ENCODE peak calls at places on chromosomes 3 and 15, in six cellular contexts. C, M, O, S, Q and J are unnamed samples.

GRCh38 chr3:33749546-33750215 is 31.6 kb upstream of the CLASP2 start:
- DNase-seq in C (no peak), M (no peak), O (no peak), S (no peak), Q (no peak), J (no peak)

GRCh38 chr3:128095222-128095703 is 28.3 kb downstream of the RUVBL1 start:
- DNase-seq in C (peak), M (peak), O (peak), S (no peak), Q (peak), J (peak)

GRCh38 chr15:73239564-73240208 is 129.1 kb downstream of the HCN4 start:
- DNase-seq in C (no peak), M (no peak), O (no peak), S (no peak), Q (no peak), J (no peak)

GRCh38 chr15:100060276-100060926 is 281.4 kb downstream of the ADAMTS17 start:
- DNase-seq in C (no peak), M (no peak), O (no peak), S (no peak), Q (no peak), J (peak)

GRCh38 chr15:34890424-34890823 is 79.1 kb downstream of the AQR start:
- DNase-seq in C (no peak), M (no peak), O (peak), S (no peak), Q (no peak), J (no peak)

GRCh38 chr3:27596334-27596841 is 112.2 kb upstream of the SLC4A7 start:
- DNase-seq in C (no peak), M (no peak), O (peak), S (no peak), Q (no peak), J (peak)

GRCh38 chr15:88804257-88804656 is 1.0 kb downstream of the ACAN start:
- DNase-seq in C (no peak), M (no peak), O (no peak), S (no peak), Q (no peak), J (no peak)

GRCh38 chr3:132854856-132855535 is 132.8 kb upstream of the NPHP3 start:
- DNase-seq in C (no peak), M (no peak), O (no peak), S (no peak), Q (no peak), J (no peak)

GRCh38 chr15:50687302-50687902 is 805 bp upstream of the TRPM7 start:
- DNase-seq in C (no peak), M (no peak), O (no peak), S (no peak), Q (no peak), J (peak)

GRCh38 chr15:98076021-98076816 is 115.7 kb downstream of the ARRDC4 start:
- DNase-seq in C (peak), M (no peak), O (peak), S (no peak), Q (no peak), J (peak)

GRCh38 chr3:178275793-178276192 is 260.4 kb upstream of the KCNMB2 start:
- DNase-seq in C (no peak), M (no peak), O (no peak), S (no peak), Q (no peak), J (no peak)

GRCh38 chr15:48536681-48537091 is 108.8 kb downstream of the FBN1 start:
- DNase-seq in C (no peak), M (no peak), O (no peak), S (no peak), Q (no peak), J (peak)

GRCh38 chr3:129344540-129345220 is 66.0 kb downstream of the HMCES start:
- DNase-seq in C (no peak), M (no peak), O (no peak), S (no peak), Q (no peak), J (peak)

GRCh38 chr3:184620101-184620798 is 58.7 kb downstream of the EPHB3 start:
- DNase-seq in C (no peak), M (no peak), O (no peak), S (no peak), Q (no peak), J (no peak)

GRCh38 chr3:195794708-195795107 is 17.0 kb downstream of the MUC4 start:
- DNase-seq in C (no peak), M (no peak), O (no peak), S (no peak), Q (no peak), J (no peak)

GRCh38 chr3:158101330-158102218 is 4.6 kb downstream of the SHOX2 start:
- DNase-seq in C (no peak), M (no peak), O (no peak), S (no peak), Q (no peak), J (peak)

GRCh38 chr3:186268616-186269448 is 93.2 kb downstream of the DGKG start:
- DNase-seq in C (no peak), M (no peak), O (no peak), S (no peak), Q (no peak), J (peak)

GRCh38 chr15:43955140-43955539 is 128.3 kb downstream of the WDR76 start:
- DNase-seq in C (no peak), M (no peak), O (no peak), S (no peak), Q (no peak), J (no peak)

GRCh38 chr3:138227650-138228049 is 40.5 kb downstream of the ARMC8 start:
- DNase-seq in C (no peak), M (no peak), O (no peak), S (no peak), Q (no peak), J (peak)

GRCh38 chr3:12963869-12964712 is 109.1 kb downstream of the IQSEC1 start:
- DNase-seq in C (no peak), M (no peak), O (no peak), S (no peak), Q (no peak), J (peak)

GRCh38 chr3:178099885-178100284 is 436.4 kb upstream of the KCNMB2 start:
- DNase-seq in C (no peak), M (no peak), O (no peak), S (no peak), Q (no peak), J (no peak)

GRCh38 chr3:69016901-69017300 is 3.4 kb upstream of the EOGT start:
- DNase-seq in C (no peak), M (no peak), O (no peak), S (no peak), Q (no peak), J (no peak)

GRCh38 chr15:72588096-72588495 is 66.4 kb upstream of the GOLGA6B start:
- DNase-seq in C (no peak), M (no peak), O (no peak), S (no peak), Q (no peak), J (no peak)

GRCh38 chr3:30643763-30644462 is 37.5 kb downstream of the TGFBR2 start:
- DNase-seq in C (no peak), M (peak), O (no peak), S (no peak), Q (no peak), J (no peak)

GRCh38 chr3:23662079-23662617 is 143.6 kb upstream of the UBE2E1 start:
- DNase-seq in C (no peak), M (no peak), O (no peak), S (no peak), Q (no peak), J (no peak)

GRCh38 chr3:194782767-194783404 is 97.2 kb downstream of the FAM43A start:
- DNase-seq in C (no peak), M (no peak), O (no peak), S (no peak), Q (no peak), J (peak)

GRCh38 chr15:80923668-80924067 is 66.0 kb downstream of the MESD start:
- DNase-seq in C (no peak), M (no peak), O (no peak), S (no peak), Q (no peak), J (no peak)

GRCh38 chr3:143731776-143732175 is 116.5 kb downstream of the SLC9A9 start:
- DNase-seq in C (no peak), M (no peak), O (no peak), S (no peak), Q (no peak), J (no peak)

GRCh38 chr3:7518471-7518870 is 657.6 kb downstream of the GRM7 start:
- DNase-seq in C (no peak), M (no peak), O (no peak), S (no peak), Q (no peak), J (peak)